ENCODE peak calls at places on chromosomes 1 and 21, in seven cellular contexts. W, M, D, J, K, Q and V are unnamed samples.

GRCh38 chr1:60589046-60589748 is 493.2 kb upstream of the NFIA start:
- DNase-seq in W (no peak), M (no peak), D (no peak), J (peak; percentile 19), K (no peak), Q (no peak), V (no peak)

GRCh38 chr1:235648407-235648907 is 1.1 kb downstream of the GNG4 start:
- DNase-seq in W (no peak), M (peak; percentile 47), D (no peak), J (no peak), K (no peak), Q (peak; percentile 76), V (no peak)

GRCh38 chr1:117268926-117269378 is 58.2 kb upstream of the VTCN1 start:
- DNase-seq in W (no peak), M (no peak), D (no peak), J (no peak), K (no peak), Q (no peak), V (no peak)

GRCh38 chr1:32931760-32932159 is 30.6 kb upstream of the TMEM54 start:
- DNase-seq in W (no peak), M (no peak), D (no peak), J (no peak), K (no peak), Q (no peak), V (no peak)

GRCh38 chr1:98305362-98305761 is 356.2 kb upstream of the SNX7 start:
- DNase-seq in W (no peak), M (no peak), D (no peak), J (no peak), K (no peak), Q (no peak), V (no peak)

GRCh38 chr1:182783068-182783467 is 6.5 kb upstream of the NPL start:
- DNase-seq in W (no peak), M (no peak), D (no peak), J (no peak), K (no peak), Q (no peak), V (no peak)

GRCh38 chr1:11138952-11139351 is 39.3 kb upstream of the EXOSC10 start:
- DNase-seq in W (no peak), M (no peak), D (peak; percentile 69), J (peak; percentile 48), K (peak; percentile 44), Q (no peak), V (no peak)

GRCh38 chr1:978835-979743 is 2.8 kb downstream of the PERM1 start:
- DNase-seq in W (no peak), M (no peak), D (no peak), J (no peak), K (no peak), Q (no peak), V (no peak)

GRCh38 chr1:237672748-237673147 is 218.0 kb downstream of the ZP4 start:
- DNase-seq in W (no peak), M (no peak), D (no peak), J (peak; percentile 3), K (no peak), Q (no peak), V (no peak)

GRCh38 chr1:153526132-153526543 is 9.7 kb downstream of the S100A6 start:
- DNase-seq in W (peak; percentile 22), M (no peak), D (no peak), J (no peak), K (no peak), Q (peak; percentile 25), V (no peak)

GRCh38 chr21:29613021-29613420 is 314.3 kb downstream of the BACH1 start:
- DNase-seq in W (no peak), M (no peak), D (peak; percentile 25), J (no peak), K (peak; percentile 2), Q (no peak), V (no peak)

GRCh38 chr1:51941528-51941927 is 49.0 kb downstream of the RAB3B start:
- DNase-seq in W (no peak), M (no peak), D (peak; percentile 45), J (no peak), K (no peak), Q (no peak), V (no peak)

GRCh38 chr1:85201340-85202091 is 700 bp upstream of the SYDE2 start:
- DNase-seq in W (peak; percentile 67), M (peak; percentile 75), D (peak; percentile 26), J (peak; percentile 70), K (peak; percentile 60), Q (peak; percentile 84), V (no peak)

GRCh38 chr1:7406641-7407546 is 364.2 kb upstream of the VAMP3 start:
- DNase-seq in W (no peak), M (no peak), D (no peak), J (no peak), K (no peak), Q (no peak), V (no peak)

GRCh38 chr1:232789660-232790059 is 15.6 kb upstream of the MAP10 start:
- DNase-seq in W (no peak), M (no peak), D (peak; percentile 66), J (no peak), K (no peak), Q (no peak), V (no peak)

GRCh38 chr1:112744019-112744578 is 29.0 kb upstream of the PPM1J start:
- DNase-seq in W (no peak), M (no peak), D (peak; percentile 56), J (peak; percentile 53), K (peak; percentile 64), Q (peak; percentile 45), V (no peak)

GRCh38 chr1:184770176-184770575 is 15.5 kb upstream of the EDEM3 start:
- DNase-seq in W (no peak), M (no peak), D (no peak), J (no peak), K (no peak), Q (no peak), V (no peak)

GRCh38 chr1:64966158-64966963 is at the start of gene JAK1:
- DNase-seq in W (peak; percentile 75), M (peak; percentile 87), D (peak; percentile 67), J (peak; percentile 89), K (peak; percentile 79), Q (peak; percentile 93), V (no peak)

DNA sequence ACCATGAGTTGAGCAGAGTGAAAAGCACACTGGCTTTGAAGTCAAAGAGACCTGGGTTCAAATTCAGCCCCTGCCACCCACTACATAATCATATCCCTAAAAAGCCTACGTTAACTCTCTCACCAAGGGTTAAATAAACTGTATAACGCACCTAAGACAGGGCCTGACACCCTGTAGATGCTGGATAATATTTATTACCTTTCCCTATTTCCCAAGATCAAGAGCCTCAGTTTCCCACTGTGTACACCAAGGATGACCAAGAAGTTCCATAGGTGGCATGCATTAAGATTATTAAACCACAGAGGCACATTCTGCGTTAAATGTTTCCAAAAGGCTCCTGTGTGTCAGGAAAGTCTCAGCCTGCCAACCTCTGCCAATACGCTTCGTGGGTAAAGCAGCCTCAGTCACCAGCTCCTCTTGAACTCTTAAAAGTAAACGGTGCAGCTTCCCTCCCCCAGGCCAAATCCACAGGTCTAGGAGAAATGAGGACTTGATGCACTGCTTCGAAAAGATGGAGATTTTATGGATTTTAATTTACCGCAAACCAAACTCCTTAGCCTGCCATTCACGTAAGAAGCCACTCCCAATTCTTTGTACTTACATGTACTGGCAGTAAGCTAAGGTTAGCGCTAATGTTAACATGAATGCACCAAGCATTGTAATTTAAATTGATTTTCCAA is 2.7 kb downstream of the USP24 start:
- DNase-seq in W (no peak), M (no peak), D (no peak), J (no peak), K (no peak), Q (no peak), V (no peak)
- H3K4me3 ChIP-seq in W (peak overlapping the region; percentile 93), M (no peak overlapping the region), D (peak overlapping the region; percentile 83), J (no peak overlapping the region), K (no peak overlapping the region), Q (no peak overlapping the region), V (no peak overlapping the region)

DNA sequence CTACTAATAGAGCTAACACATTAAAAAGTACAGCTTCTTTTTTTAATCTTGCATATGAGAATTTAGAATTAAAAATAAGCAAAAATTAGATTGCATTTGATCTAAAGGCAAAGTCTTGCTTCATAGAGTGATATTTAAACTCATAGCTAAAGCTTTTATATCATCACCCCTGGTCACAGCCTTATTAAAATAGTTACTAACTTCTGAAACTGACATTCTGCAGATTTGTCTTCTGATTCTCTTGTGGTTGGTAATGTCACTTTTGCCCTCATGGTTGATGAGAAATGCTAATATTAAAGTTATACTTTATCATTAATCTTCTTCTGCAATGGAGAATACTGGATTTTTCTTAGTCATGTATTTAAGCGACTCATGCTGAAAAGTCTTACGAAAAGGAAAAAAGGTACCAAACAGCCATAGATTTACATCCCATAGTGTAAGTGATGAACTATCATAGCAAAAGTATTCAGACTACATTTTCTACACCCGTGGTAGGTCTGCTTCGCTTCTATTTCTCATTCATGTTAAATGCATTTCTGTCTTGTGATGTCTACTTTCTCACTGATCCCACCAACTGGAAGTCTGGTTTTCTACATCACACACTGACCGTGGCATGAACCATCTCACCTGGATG is 330.5 kb upstream of the B3GALT2 start:
- DNase-seq in W (no peak), M (no peak), D (no peak), J (no peak), K (no peak), Q (no peak), V (no peak)
- TF ChIP-seq CTCF in W (no peak), M (no peak), D (no peak), J (no peak), K (no peak), Q (no peak), V (no peak)

GRCh38 chr1:210855440-210855839 is 278.5 kb downstream of the KCNH1 start:
- DNase-seq in W (no peak), M (no peak), D (no peak), J (no peak), K (no peak), Q (no peak), V (no peak)
- H3K4me3 ChIP-seq in W (no peak overlapping the region), M (no peak overlapping the region), D (no peak overlapping the region), J (no peak overlapping the region), K (no peak overlapping the region), Q (no peak overlapping the region), V (no peak overlapping the region)

GRCh38 chr1:222081859-222082258 is 340.0 kb upstream of the DUSP10 start:
- DNase-seq in W (no peak), M (no peak), D (peak; percentile 49), J (no peak), K (no peak), Q (no peak), V (no peak)

GRCh38 chr1:222090103-222090502 is 348.2 kb upstream of the DUSP10 start:
- DNase-seq in W (no peak), M (no peak), D (peak; percentile 33), J (no peak), K (no peak), Q (no peak), V (peak; percentile 58)

GRCh38 chr1:222087207-222087920 is 345.5 kb upstream of the DUSP10 start:
- DNase-seq in W (no peak), M (no peak), D (no peak), J (no peak), K (no peak), Q (no peak), V (no peak)

GRCh38 chr1:222084048-222084447 is 342.2 kb upstream of the DUSP10 start:
- DNase-seq in W (no peak), M (no peak), D (no peak), J (no peak), K (no peak), Q (no peak), V (no peak)

DNA sequence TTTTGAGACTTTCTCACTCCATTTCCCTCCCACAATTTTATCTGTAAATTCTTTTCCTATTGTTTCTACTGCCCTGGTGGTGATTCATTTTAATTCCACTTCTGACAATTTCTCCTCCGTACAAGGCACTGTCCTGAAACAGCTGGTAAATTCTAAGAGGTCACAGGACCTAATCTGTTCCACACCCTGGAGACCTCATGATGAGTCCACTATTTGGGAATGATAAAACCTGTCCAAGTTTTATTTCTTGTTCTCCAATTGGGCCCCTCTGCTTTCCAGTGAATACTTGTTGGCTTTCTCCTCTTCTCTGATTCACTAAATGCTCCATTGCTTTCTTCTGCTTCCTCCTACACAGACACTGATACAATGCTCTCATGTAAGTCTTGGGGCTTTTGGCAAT is 343.1 kb upstream of the DUSP10 start:
- DNase-seq in W (no peak), M (no peak), D (peak; percentile 91), J (peak; percentile 85), K (peak; percentile 38), Q (no peak), V (no peak)
- TF ChIP-seq CTCF in W (no peak), M (no peak), D (no peak), J (no peak), K (no peak), Q (no peak), V (no peak)